ENCODE peak calls at places on chromosomes 16 and 17, in ten cellular contexts. V is A549, X is heart right ventricle, J is uterus, A is PC-3, L is right atrium auricular region, S is left lung, R is endodermal cell, Q is IMR-90, K is ascending aorta. O is an unnamed sample.
A peak's percentile ranks its signal among the peaks of the same experiment; 100 is the strongest.

GRCh38 chr17:57400648-57401047 is 144.3 kb downstream of the MSI2 start:
- DNase-seq in Q (peak; percentile 17), K (no peak), L (no peak), V (peak; percentile 12), X (no peak), J (no peak), R (no peak), A (peak; percentile 22), S (no peak), O (no peak)

GRCh38 chr16:3999479-3999868 is 116.8 kb downstream of the ADCY9 start:
- DNase-seq in Q (peak; percentile 81), R (peak; percentile 67), X (peak; percentile 67), J (peak; percentile 84), V (peak; percentile 29), S (peak; percentile 56), A (no peak), L (no peak), K (peak; percentile 77), O (peak; percentile 75)

GRCh38 chr17:1491406-1492248 is 859 bp downstream of the MYO1C start:
- DNase-seq in X (peak; percentile 67), V (no peak), J (peak; percentile 77), Q (no peak), L (no peak), K (peak; percentile 81), A (peak; percentile 52), S (peak; percentile 63), R (peak; percentile 77), O (peak; percentile 47)

GRCh38 chr17:21002309-21003006 is 40.4 kb downstream of the USP22 start:
- DNase-seq in S (no peak), R (no peak), A (no peak), V (no peak), K (no peak), Q (no peak), L (no peak), X (no peak), J (no peak), O (no peak)

GRCh38 chr17:74977802-74978201 is 5.2 kb upstream of the HID1 start:
- DNase-seq in K (no peak), L (no peak), J (no peak), S (no peak), V (no peak), X (no peak), A (no peak), R (no peak), Q (no peak), O (no peak)

GRCh38 chr16:19703218-19703617 is 14.8 kb downstream of the KNOP1 start:
- DNase-seq in A (no peak), J (no peak), X (no peak), V (no peak), S (no peak), Q (no peak), L (no peak), R (no peak), K (no peak), O (no peak)

GRCh38 chr16:52786105-52786504 is 239.2 kb upstream of the TOX3 start:
- DNase-seq in Q (no peak), K (no peak), S (no peak), L (no peak), R (no peak), X (no peak), A (no peak), V (no peak), J (no peak), O (no peak)

GRCh38 chr17:44971776-44972483 is 3.8 kb upstream of the C1QL1 start:
- DNase-seq in R (peak; percentile 92), X (no peak), K (no peak), S (no peak), L (no peak), Q (peak; percentile 72), A (no peak), V (no peak), J (no peak), O (no peak)

GRCh38 chr17:68346448-68346847 is 55.2 kb downstream of the ARSG start:
- DNase-seq in L (no peak), K (peak; percentile 68), S (peak; percentile 69), J (no peak), A (no peak), Q (no peak), V (no peak), X (no peak), R (no peak), O (peak; percentile 27)

GRCh38 chr16:578870-579405 is 9.2 kb downstream of the PIGQ start:
- DNase-seq in J (peak; percentile 64), V (peak; percentile 84), A (peak; percentile 48), Q (peak; percentile 65), K (no peak), R (peak; percentile 92), L (no peak), S (peak; percentile 67), X (peak; percentile 57), O (peak; percentile 78)

GRCh38 chr16:46706642-46707041 is 17.2 kb downstream of the ORC6 start:
- DNase-seq in X (no peak), K (no peak), Q (no peak), L (no peak), V (no peak), R (no peak), J (no peak), S (no peak), A (no peak), O (no peak)

DNA sequence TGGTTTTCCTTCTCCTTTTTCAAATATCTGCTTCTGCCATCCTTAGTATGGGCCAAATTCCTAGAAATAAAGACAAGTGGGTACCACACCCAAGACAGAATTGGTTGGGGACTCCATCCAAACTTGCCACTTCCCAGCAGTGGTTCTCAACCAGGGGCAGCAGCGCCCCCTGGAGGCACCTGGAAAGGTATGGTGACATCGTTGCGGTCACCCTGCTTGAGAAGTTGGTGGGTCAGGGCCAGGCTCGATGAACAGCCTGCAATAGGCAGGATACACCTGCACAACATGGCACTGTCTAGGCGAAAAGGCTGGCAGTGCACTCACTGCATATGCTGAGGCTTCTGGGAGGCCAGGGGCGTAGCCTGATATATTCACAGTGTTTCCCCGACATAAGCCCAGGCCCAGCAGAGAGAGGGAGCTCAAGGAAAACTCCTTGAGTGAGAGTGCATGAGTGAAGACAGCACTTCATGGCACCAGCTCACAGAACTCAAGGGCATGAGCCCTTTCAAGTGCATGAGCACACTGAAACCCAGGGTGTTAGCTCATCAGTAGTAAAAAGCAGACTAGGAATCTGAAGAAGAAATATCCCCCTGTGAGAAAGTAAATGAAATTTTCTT is 57.7 kb downstream of the CMC2 start:
- DNase-seq in R (peak; percentile 93), V (peak; percentile 17), Q (peak; percentile 20), A (peak; percentile 48), J (peak; percentile 51), S (no peak), X (peak; percentile 24), K (no peak), L (no peak), O (peak; percentile 45)
- TF ChIP-seq CTCF in R (peak; percentile 97), V (no peak), Q (peak; percentile 41), A (peak; percentile 78), J (peak; percentile 26), S (no peak), X (peak; percentile 63), K (peak; percentile 13), L (peak; percentile 73), O (peak; percentile 49)

DNA sequence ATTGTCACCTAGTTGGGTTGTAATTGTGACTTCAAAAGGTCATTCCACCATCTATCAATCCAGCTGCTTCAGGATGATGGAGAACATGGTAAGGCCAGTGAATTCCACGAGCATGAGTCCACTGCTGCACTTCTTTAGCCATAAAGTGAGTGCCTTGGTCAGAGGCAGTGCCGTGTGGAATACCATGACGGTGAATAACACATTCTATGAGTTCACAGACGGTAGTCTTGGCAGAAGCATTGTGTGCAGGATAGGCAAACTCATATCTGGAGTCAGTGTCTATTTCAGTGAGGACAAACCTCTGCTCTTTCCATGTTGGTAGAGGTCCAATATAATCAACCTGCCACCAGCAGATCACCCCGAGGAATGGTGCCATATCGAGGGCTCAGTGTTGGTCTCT is 650.9 kb downstream of the KCNJ2 start:
- DNase-seq in J (no peak), R (no peak), V (no peak), K (no peak), S (no peak), Q (peak; percentile 59), L (no peak), A (peak; percentile 18), X (no peak), O (no peak)
- H3K4me3 ChIP-seq in J (no peak overlapping the region), R (no peak overlapping the region), V (no peak overlapping the region), K (no peak overlapping the region), S (no peak overlapping the region), Q (no peak overlapping the region), L (no peak overlapping the region), A (no peak overlapping the region), X (no peak overlapping the region), O (no peak overlapping the region)

DNA sequence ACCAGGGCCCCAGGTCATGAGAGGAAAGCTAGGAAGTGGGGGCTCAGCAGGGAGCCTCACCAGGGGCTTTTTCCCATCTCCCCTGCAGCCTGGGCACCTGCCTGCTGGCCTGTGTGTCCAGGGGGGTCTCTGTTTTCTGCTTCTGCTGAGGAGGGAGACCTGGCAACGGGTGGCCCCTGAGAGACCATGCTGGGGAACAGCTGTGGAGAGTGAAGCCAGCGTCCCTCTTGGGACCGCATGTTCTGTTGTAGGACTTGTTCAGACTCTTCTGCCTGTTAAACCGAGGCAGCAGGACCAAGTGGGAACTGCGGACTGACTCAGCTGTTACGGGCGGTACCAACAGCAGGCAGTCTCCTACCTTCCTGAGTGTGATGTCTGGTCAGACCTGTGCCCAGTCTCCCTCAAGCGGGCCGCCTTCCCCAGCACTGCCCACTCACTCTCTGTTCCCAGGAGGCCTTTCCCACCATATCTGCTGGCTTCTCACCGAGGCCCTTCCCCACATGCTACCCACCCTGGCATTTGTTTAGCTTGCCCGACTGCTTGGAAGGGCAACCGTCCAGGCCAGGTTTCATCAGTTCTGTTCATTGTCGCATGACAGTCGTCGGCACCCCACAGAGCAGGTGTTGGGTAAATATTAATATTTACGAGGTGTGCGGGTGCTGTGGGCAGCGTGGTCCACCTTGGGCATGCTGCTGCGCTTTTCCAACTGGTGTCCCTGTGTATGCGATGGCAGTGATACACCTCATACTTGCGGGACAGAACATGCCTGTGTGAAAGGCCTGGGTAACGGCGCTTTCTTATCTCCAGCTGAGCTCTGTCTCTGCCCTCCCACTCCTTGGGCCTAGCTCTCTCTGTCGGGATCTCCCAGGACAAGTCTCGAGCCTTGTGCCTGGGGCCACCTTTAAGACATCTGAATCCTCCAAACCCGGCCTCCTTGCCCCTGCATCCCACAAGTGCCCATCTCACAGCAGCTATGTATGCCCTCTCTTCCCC is 69.4 kb downstream of the MPRIP start:
- DNase-seq in K (no peak), R (no peak), L (no peak), V (no peak), S (no peak), A (no peak), X (no peak), J (no peak), Q (no peak), O (no peak)
- H3K4me1 ChIP-seq in K (peaks cover 25% of the 10 kb centered on the region), R (peaks cover 3% of the 10 kb centered on the region), L (no peaks in the 10 kb centered on the region), V (peaks cover 87% of the 10 kb centered on the region), S (peaks cover 67% of the 10 kb centered on the region), A (peaks cover 29% of the 10 kb centered on the region), X (peaks cover 49% of the 10 kb centered on the region), J (peaks cover 9% of the 10 kb centered on the region), Q (peaks cover 27% of the 10 kb centered on the region), O (peaks cover 69% of the 10 kb centered on the region)

DNA sequence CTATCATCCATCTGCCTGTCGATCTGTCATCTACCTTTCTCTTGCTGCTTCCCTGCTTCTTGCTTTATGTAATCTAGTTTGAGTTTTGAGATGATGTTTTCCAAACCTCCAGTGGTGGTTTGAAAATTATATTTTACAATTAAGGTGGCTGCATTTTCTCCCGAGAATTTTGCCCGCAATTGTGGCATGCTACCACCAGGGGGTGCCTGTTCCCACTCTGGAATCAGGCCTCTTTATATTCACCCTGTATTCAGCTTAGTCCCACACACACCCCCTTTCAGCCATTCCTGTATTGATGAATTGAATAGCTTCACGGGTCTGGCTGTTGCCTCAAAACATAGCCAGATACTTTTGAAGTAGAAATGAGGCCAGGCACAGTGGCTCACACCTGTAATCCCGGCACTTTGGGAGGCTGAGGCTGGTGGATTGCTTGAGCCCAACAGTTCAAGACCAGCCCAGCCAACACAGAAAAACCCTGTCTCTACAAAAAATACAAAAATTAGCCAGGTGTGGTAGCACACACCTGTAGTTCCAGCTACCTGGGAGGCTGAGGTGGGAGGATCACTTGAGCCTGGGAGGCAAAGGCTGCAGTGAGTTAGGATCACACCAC is 3.2 kb downstream of the PRSS22 start:
- DNase-seq in Q (no peak), K (no peak), R (peak; percentile 67), J (no peak), X (no peak), A (peak; percentile 51), S (no peak), L (no peak), V (no peak), O (no peak)
- TF ChIP-seq CTCF in Q (peak; percentile 46), K (no peak), R (peak; percentile 89), J (no peak), X (no peak), A (peak; percentile 79), S (no peak), L (peak; percentile 12), V (peak; percentile 42), O (no peak)

O was measured in tibial artery.